ENCODE peak calls at places on chromosomes 7 and 10, in four cellular contexts. S, N, P and I are unnamed samples.

GRCh38 chr7:127766831-127767489 is 115.0 kb downstream of the SND1 start:
- DNase-seq in N (no peak), P (no peak), S (no peak), I (no peak)

GRCh38 chr7:69847921-69848612 is 249.8 kb downstream of the AUTS2 start:
- DNase-seq in S (no peak), N (no peak), P (no peak), I (no peak)

GRCh38 chr7:42238709-42239395 is 1.8 kb upstream of the GLI3 start:
- DNase-seq in S (no peak), N (peak; percentile 84), P (no peak), I (no peak)

GRCh38 chr7:140069298-140069949 is 6.7 kb upstream of the PARP12 start:
- DNase-seq in N (no peak), P (no peak), S (no peak), I (no peak)

GRCh38 chr7:156466955-156467625 is 173.5 kb upstream of the RNF32 start:
- DNase-seq in P (no peak), N (no peak), S (no peak), I (no peak)

GRCh38 chr10:7264313-7264741 is 146.5 kb downstream of the SFMBT2 start:
- DNase-seq in N (peak; percentile 17), P (no peak), S (no peak), I (no peak)

GRCh38 chr7:24125765-24126164 is 158.2 kb upstream of the NPY start:
- DNase-seq in P (no peak), S (no peak), N (no peak), I (no peak)

GRCh38 chr10:14758451-14758850 is 16.2 kb downstream of the FAM107B start:
- DNase-seq in P (no peak), S (no peak), N (no peak), I (no peak)

GRCh38 chr7:110531186-110531585 is 559.7 kb upstream of the LRRN3 start:
- DNase-seq in S (no peak), N (peak; percentile 38), P (no peak), I (no peak)

GRCh38 chr10:76311752-76312699 is 880.6 kb downstream of the LRMDA start:
- DNase-seq in S (no peak), N (no peak), P (no peak), I (peak; percentile 48)

GRCh38 chr10:67815571-67816059 is 22.4 kb downstream of the DNAJC12 start:
- DNase-seq in N (peak; percentile 43), S (no peak), P (no peak), I (no peak)

GRCh38 chr7:149027560-149028345 is 552 bp downstream of the PDIA4 start:
- DNase-seq in N (peak; percentile 41), S (no peak), P (no peak), I (no peak)

GRCh38 chr7:43785425-43785824 is 26.9 kb downstream of the BLVRA start:
- DNase-seq in N (peak; percentile 92), P (no peak), S (no peak), I (no peak)

GRCh38 chr10:4405828-4406227 is 420.2 kb upstream of the AKR1E2 start:
- DNase-seq in P (no peak), S (no peak), N (no peak), I (no peak)

GRCh38 chr10:4409281-4409680 is 416.7 kb upstream of the AKR1E2 start:
- DNase-seq in N (no peak), P (no peak), S (no peak), I (no peak)

GRCh38 chr10:4403638-4404252 is 422.3 kb upstream of the AKR1E2 start:
- DNase-seq in S (no peak), P (no peak), N (no peak), I (peak; percentile 21)

GRCh38 chr10:4407783-4408182 is 418.2 kb upstream of the AKR1E2 start:
- DNase-seq in S (no peak), N (peak; percentile 85), P (no peak), I (no peak)
- H3K27ac ChIP-seq in S (no peak overlapping the region), N (no peak overlapping the region), P (no peak overlapping the region), I (no peak overlapping the region)

GRCh38 chr7:45623157-45623556 is 49.0 kb downstream of the ADCY1 start:
- DNase-seq in S (no peak), P (no peak), N (no peak), I (no peak)

GRCh38 chr7:45622058-45622457 is 47.9 kb downstream of the ADCY1 start:
- DNase-seq in N (no peak), S (no peak), P (no peak), I (no peak)

GRCh38 chr7:45624392-45624760 is 50.2 kb downstream of the ADCY1 start:
- DNase-seq in S (no peak), P (no peak), N (no peak), I (no peak)

GRCh38 chr7:45625067-45625466 is 50.9 kb downstream of the ADCY1 start:
- DNase-seq in S (no peak), P (no peak), N (peak; percentile 11), I (no peak)

DNA sequence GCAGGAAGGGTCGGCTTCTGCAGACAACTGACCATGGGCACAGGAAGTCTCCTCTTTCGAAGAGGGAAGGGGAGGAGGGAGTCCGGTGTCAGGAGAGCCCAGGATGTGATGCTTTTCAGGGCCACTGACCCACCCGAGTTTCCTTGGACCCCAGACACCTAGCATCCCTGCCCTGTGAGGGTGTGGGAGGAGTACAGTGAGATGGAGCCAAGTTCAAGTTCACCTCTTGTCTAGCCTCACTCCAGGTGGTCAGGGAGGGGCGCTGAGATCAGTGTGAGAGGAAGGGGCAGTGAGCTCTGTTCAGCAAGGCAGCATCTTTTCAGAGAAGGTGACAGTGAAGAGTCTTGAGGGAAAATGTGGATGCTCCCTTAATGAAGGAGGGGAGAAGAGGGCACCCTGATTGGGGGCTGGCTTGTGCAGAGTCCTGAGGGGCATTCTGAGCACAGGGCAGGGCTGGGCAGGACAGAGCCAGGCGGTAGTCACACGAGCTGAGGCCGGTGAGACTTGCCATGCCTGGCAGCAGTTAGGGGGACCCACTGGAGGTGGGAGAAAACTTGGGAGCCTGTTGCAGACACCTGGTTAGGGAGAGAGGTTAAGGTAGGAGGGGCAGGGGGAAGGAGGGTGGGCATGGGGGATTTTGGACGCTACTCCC is 49.7 kb downstream of the ADCY1 start:
- DNase-seq in S (no peak), P (no peak), N (no peak), I (no peak)
- H3K27ac ChIP-seq in S (no peak overlapping the region), P (no peak overlapping the region), N (no peak overlapping the region), I (no peak overlapping the region)

DNA sequence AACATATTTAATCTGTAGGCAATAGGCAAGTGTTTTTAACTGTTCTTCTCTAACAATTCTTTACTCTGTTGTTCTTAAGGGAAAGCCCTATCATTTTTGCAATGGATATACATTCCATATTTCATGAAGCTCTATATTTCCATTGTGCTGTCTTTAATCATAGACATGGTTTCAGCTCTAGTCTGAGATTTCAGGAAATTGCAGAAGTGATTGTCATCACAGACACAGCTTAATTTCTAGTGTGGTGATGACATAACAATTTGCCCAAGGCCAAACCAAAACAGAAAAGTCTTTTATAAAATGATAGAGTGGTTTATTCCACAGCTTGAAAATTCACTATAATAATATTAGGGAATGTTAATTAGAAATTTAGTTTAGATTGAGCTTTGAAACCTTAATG is 494.1 kb upstream of the SEMA3A start:
- DNase-seq in P (no peak), N (peak; percentile 50), S (no peak), I (no peak)
- H3K27ac ChIP-seq in P (no peak overlapping the region), N (no peak overlapping the region), S (no peak overlapping the region), I (no peak overlapping the region)

GRCh38 chr7:22216832-22217475 is 140.0 kb downstream of the RAPGEF5 start:
- DNase-seq in S (no peak), N (no peak), P (no peak), I (no peak)

GRCh38 chr7:22219036-22219435 is 137.9 kb downstream of the RAPGEF5 start:
- DNase-seq in S (peak; percentile 63), P (no peak), N (no peak), I (peak; percentile 85)

GRCh38 chr7:22214000-22214399 is 143.0 kb downstream of the RAPGEF5 start:
- DNase-seq in S (no peak), N (no peak), P (no peak), I (no peak)

GRCh38 chr7:22219739-22220493 is 137.0 kb downstream of the RAPGEF5 start:
- DNase-seq in S (peak; percentile 21), N (no peak), P (no peak), I (no peak)

DNA sequence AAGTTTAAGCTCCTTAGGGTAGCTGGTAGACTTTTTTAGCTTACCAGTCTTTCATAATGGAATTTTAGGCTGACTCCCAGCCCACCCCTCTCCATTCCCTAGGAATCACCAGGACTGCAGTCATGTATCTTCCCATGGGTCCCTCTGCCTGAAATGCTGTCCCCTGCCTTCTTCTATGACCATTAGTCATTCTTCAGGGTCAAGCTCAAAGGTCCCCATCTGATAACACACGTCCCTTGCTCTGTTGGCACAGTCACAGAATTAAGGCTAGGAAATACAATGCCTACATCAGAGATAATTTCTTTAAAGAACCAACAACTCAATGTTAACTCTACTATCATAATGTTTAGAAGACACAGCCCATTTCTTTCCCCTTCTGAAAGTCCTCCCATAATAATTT is 140.6 kb downstream of the RAPGEF5 start:
- DNase-seq in S (no peak), N (no peak), P (no peak), I (no peak)
- H3K27ac ChIP-seq in S (peak overlapping the region; percentile 95), N (no peak overlapping the region), P (peak overlapping the region; percentile 90), I (peak overlapping the region; percentile 85)

GRCh38 chr7:44802418-44803025 is 6.0 kb downstream of the PPIA start:
- DNase-seq in S (no peak), P (no peak), N (no peak), I (no peak)
- H3K27ac ChIP-seq in S (no peak overlapping the region), P (no peak overlapping the region), N (no peak overlapping the region), I (no peak overlapping the region)

GRCh38 chr7:29989257-29989995 is at the start of gene SCRN1:
- DNase-seq in P (peak; percentile 42), S (peak; percentile 53), N (peak; percentile 13), I (peak; percentile 77)
- H3K27ac ChIP-seq in P (peak within 1 kb of the TSS; percentile 82), S (peak within 1 kb of the TSS; percentile 86), N (peak within 1 kb of the TSS; percentile 97), I (peak within 1 kb of the TSS; percentile 89)

GRCh38 chr10:48598936-48599829 is 5.7 kb downstream of the ARHGAP22 start:
- DNase-seq in S (no peak), N (no peak), P (no peak), I (no peak)

GRCh38 chr10:48601789-48602188 is 3.1 kb downstream of the ARHGAP22 start:
- DNase-seq in S (no peak), N (no peak), P (no peak), I (no peak)

GRCh38 chr10:48602401-48603135 is 2.3 kb downstream of the ARHGAP22 start:
- DNase-seq in P (no peak), N (peak; percentile 29), S (no peak), I (no peak)

GRCh38 chr10:48599830-48600134 is 5.1 kb downstream of the ARHGAP22 start:
- DNase-seq in N (no peak), S (no peak), P (no peak), I (no peak)

GRCh38 chr10:48600645-48601505 is 4.0 kb downstream of the ARHGAP22 start:
- DNase-seq in N (no peak), P (no peak), S (no peak), I (no peak)
- H3K27ac ChIP-seq in N (no peak overlapping the region), P (no peak overlapping the region), S (peak overlapping the region; percentile 96), I (no peak overlapping the region)

DNA sequence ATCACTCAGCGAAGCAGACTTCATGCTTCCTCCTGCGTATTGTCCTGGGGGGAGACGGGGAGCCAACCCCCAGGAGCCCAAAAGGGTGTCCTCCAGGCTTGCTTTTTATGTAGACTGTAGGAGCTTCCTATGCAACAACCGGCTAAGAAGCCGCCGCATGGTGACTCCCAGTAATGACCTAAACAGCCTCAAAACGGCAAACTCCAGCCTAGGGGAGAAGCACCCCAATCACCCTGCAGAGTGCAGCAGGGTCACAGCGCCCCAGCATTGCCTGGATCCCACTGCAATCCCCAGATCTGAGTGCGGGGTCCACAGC is 52.0 kb downstream of the PROSER2 start:
- DNase-seq in S (no peak), N (peak; percentile 6), P (no peak), I (no peak)
- H3K27ac ChIP-seq in S (no peak overlapping the region), N (no peak overlapping the region), P (peak overlapping the region; percentile 70), I (no peak overlapping the region)